ENCODE peak calls at places on chromosomes 2 and 18, in five cellular contexts. A, V, T, E and K are unnamed samples.

GRCh38 chr2:144274131-144274530 is 245.8 kb downstream of the ZEB2 start:
- DNase-seq in A (no peak), V (no peak), T (no peak), E (no peak), K (no peak)

GRCh38 chr2:61786876-61787275 is 67.0 kb downstream of the FAM161A start:
- DNase-seq in A (no peak), V (no peak), T (no peak), E (no peak), K (no peak)

GRCh38 chr2:54942373-54942772 is 107.9 kb downstream of the RTN4 start:
- DNase-seq in A (no peak), V (no peak), T (no peak), E (no peak), K (no peak)

GRCh38 chr2:205139822-205140612 is 542.3 kb upstream of the NRP2 start:
- DNase-seq in A (no peak), V (no peak), T (peak), E (no peak), K (no peak)

GRCh38 chr2:51025942-51026574 is 5.9 kb downstream of the NRXN1 start:
- DNase-seq in A (no peak), V (no peak), T (no peak), E (no peak), K (no peak)

GRCh38 chr2:8822218-8822617 is 15.2 kb downstream of the KIDINS220 start:
- DNase-seq in A (no peak), V (no peak), T (no peak), E (no peak), K (no peak)

GRCh38 chr2:84768840-84769239 is 112.0 kb downstream of the TRABD2A start:
- DNase-seq in A (no peak), V (no peak), T (no peak), E (no peak), K (no peak)

GRCh38 chr18:48632676-48633257 is 93.9 kb downstream of the CTIF start:
- DNase-seq in A (no peak), V (no peak), T (no peak), E (no peak), K (no peak)

GRCh38 chr2:120442923-120443571 is 97.1 kb downstream of the INHBB start:
- DNase-seq in A (peak), V (no peak), T (no peak), E (peak), K (no peak)